ENCODE peak calls at places on chromosome 14, in six cellular contexts. A is H9, W is NCI-H1694, V is NCI-H1417, K is heart left ventricle, P is GDM1. H is an unnamed sample.

GRCh38 chr14:74620497-74620921 is 8.5 kb upstream of the LTBP2 start:
- DNase-seq in W (no peak), K (peak), A (no peak), P (no peak), V (no peak), H (no peak)

GRCh38 chr14:90491868-90492560 is 95.2 kb downstream of the CALM1 start:
- DNase-seq in P (no peak), K (no peak), V (no peak), A (no peak), W (no peak), H (no peak)

GRCh38 chr14:53792909-53793308 is 163.7 kb downstream of the BMP4 start:
- DNase-seq in V (peak), W (no peak), A (no peak), P (no peak), K (no peak), H (no peak)

GRCh38 chr14:105944632-105945610 is 418.5 kb downstream of the TMEM121 start:
- DNase-seq in K (peak), P (peak), A (no peak), V (peak), W (peak), H (peak)

GRCh38 chr14:94481468-94482131 is 5.6 kb upstream of the SERPINA9 start:
- DNase-seq in P (no peak), V (no peak), A (no peak), W (no peak), K (no peak), H (no peak)

GRCh38 chr14:52829527-52829926 is 38.1 kb upstream of the GNPNAT1 start:
- DNase-seq in W (no peak), V (peak), P (no peak), A (no peak), K (no peak), H (no peak)

GRCh38 chr14:57970175-57970574 is 104.3 kb upstream of the SLC35F4 start:
- DNase-seq in A (no peak), W (no peak), K (no peak), V (no peak), P (no peak), H (no peak)

GRCh38 chr14:50039734-50040400 is 76.5 kb downstream of the VCPKMT start:
- DNase-seq in A (no peak), K (peak), W (no peak), P (no peak), V (no peak), H (peak)

GRCh38 chr14:103194256-103195045 is 71.2 kb downstream of the TNFAIP2 start:
- DNase-seq in K (no peak), A (no peak), P (no peak), W (no peak), V (no peak), H (no peak)

GRCh38 chr14:26032348-26032747 is 565.5 kb downstream of the NOVA1 start:
- DNase-seq in K (no peak), A (no peak), W (no peak), V (no peak), P (no peak), H (no peak)

GRCh38 chr14:53519137-53519536 is 366.0 kb upstream of the DDHD1 start:
- DNase-seq in A (no peak), K (no peak), W (no peak), V (no peak), P (no peak), H (no peak)

GRCh38 chr14:24086193-24086955 is 7.7 kb upstream of the PCK2 start:
- DNase-seq in K (no peak), A (no peak), V (no peak), P (no peak), W (no peak), H (no peak)

GRCh38 chr14:105051182-105052109 is 13.8 kb downstream of the GPR132 start:
- DNase-seq in A (no peak), P (no peak), V (no peak), W (no peak), K (no peak), H (peak)

GRCh38 chr14:103534576-103535061 is 5.6 kb downstream of the TRMT61A start:
- DNase-seq in A (no peak), W (no peak), K (no peak), V (no peak), P (no peak), H (no peak)

GRCh38 chr14:55277972-55278740 is 6.9 kb downstream of the FBXO34 start:
- DNase-seq in P (no peak), V (no peak), K (no peak), W (no peak), A (no peak), H (no peak)

GRCh38 chr14:97021001-97021400 is 223.8 kb downstream of the VRK1 start:
- DNase-seq in A (peak), V (no peak), W (no peak), P (peak), K (no peak), H (no peak)

GRCh38 chr14:87745507-87746118 is 247.4 kb downstream of the GALC start:
- DNase-seq in V (peak), K (no peak), P (no peak), W (peak), A (peak), H (no peak)

GRCh38 chr14:35400707-35401421 is 3.7 kb downstream of the NFKBIA start:
- DNase-seq in K (no peak), P (no peak), W (no peak), A (no peak), V (no peak), H (no peak)

GRCh38 chr14:51482112-51482511 is 169.6 kb upstream of the FRMD6 start:
- DNase-seq in P (no peak), A (no peak), V (no peak), K (no peak), W (no peak), H (no peak)

GRCh38 chr14:65792208-65792905 is 379.8 kb downstream of the FUT8 start:
- DNase-seq in V (no peak), K (no peak), A (no peak), W (no peak), P (no peak), H (no peak)

GRCh38 chr14:90019824-90020523 is 41.8 kb upstream of the KCNK13 start:
- DNase-seq in W (no peak), K (no peak), V (no peak), A (no peak), P (no peak), H (no peak)

GRCh38 chr14:104110491-104111209 is 25.1 kb downstream of the ASPG start:
- DNase-seq in A (no peak), W (no peak), P (no peak), K (peak), V (no peak), H (peak)

GRCh38 chr14:101960225-101960624 is 4.1 kb upstream of the DYNC1H1 start:
- DNase-seq in K (no peak), A (peak), V (no peak), P (no peak), W (peak), H (no peak)

GRCh38 chr14:60324837-60325236 is 75.8 kb downstream of the PPM1A start:
- DNase-seq in A (no peak), P (no peak), V (no peak), K (no peak), W (no peak), H (no peak)

GRCh38 chr14:58663494-58664111 is 25.8 kb downstream of the DACT1 start:
- DNase-seq in V (peak), K (no peak), P (no peak), A (no peak), W (peak), H (no peak)

GRCh38 chr14:59677771-59678211 is 101.2 kb upstream of the CCDC175 start:
- DNase-seq in P (no peak), K (no peak), V (no peak), W (no peak), A (no peak), H (no peak)

GRCh38 chr14:95679995-95680735 is 6.1 kb upstream of the TCL1B start:
- DNase-seq in A (peak), K (no peak), V (peak), W (no peak), P (no peak), H (no peak)

GRCh38 chr14:24149302-24149969 is 2.1 kb downstream of the RNF31 start:
- DNase-seq in V (no peak), A (no peak), P (no peak), W (no peak), K (no peak), H (no peak)

GRCh38 chr14:74605531-74606223 is 6.4 kb downstream of the LTBP2 start:
- DNase-seq in K (no peak), V (no peak), P (no peak), W (no peak), A (no peak), H (no peak)

GRCh38 chr14:63986789-63987533 is 134.2 kb downstream of the SYNE2 start:
- DNase-seq in W (no peak), V (no peak), A (no peak), P (no peak), K (no peak), H (no peak)

H was measured in Right ventricle myocardium superior.